ENCODE peak calls at places on chromosomes 3 and 15, in ten cellular contexts. Y is HCEC 1CT; A is ACHN; G is right cardiac atrium; H is anterior cingulate cortex; U is activated CD4-positive, CD25-positive, alpha-beta regulatory T cell treated with anti-CD3 and anti-CD28 coated beads, Interleukin-2, amount 50 U/mL, for 72 hours; K is A172; P is stimulated activated CD8-positive, alpha-beta memory T cell treated with anti-CD3 and anti-CD28 coated beads, Interleukin-7, amount 100 ng/mL, for 24 hours; B is activated T-helper 1 cell treated with Interleukin-2 at 50 U/mL for 16 hours; R is brain microvascular endothelial cell. O is an unnamed sample.

GRCh38 chr3:189744235-189744634 is 113.0 kb downstream of the TP63 start:
- DNase-seq in P (no peak), U (no peak), R (no peak), A (no peak), H (no peak), Y (no peak), G (peak), K (no peak), B (no peak), O (no peak)

GRCh38 chr3:130699765-130700164 is 46.9 kb downstream of the PIK3R4 start:
- DNase-seq in B (no peak), Y (no peak), R (peak), U (no peak), H (no peak), P (no peak), A (peak), G (no peak), K (peak), O (peak)

GRCh38 chr15:77419836-77420609 is at the start of gene PEAK1:
- DNase-seq in G (peak), B (peak), R (peak), H (peak), A (peak), P (peak), Y (peak), K (peak), U (peak), O (peak)

GRCh38 chr3:36373084-36373483 is 7.2 kb upstream of the STAC start:
- DNase-seq in U (no peak), K (peak), Y (no peak), A (peak), G (no peak), P (no peak), B (no peak), R (peak), H (no peak), O (peak)

GRCh38 chr3:87082806-87083440 is 92.0 kb upstream of the VGLL3 start:
- DNase-seq in Y (peak), G (no peak), R (peak), A (peak), U (no peak), P (no peak), K (peak), B (no peak), H (no peak), O (peak)

GRCh38 chr3:128922804-128923459 is 43.5 kb downstream of the ACAD9 start:
- DNase-seq in H (no peak), P (peak), U (peak), G (no peak), R (no peak), A (no peak), K (no peak), B (peak), Y (no peak), O (no peak)

GRCh38 chr3:134232146-134232545 is 18.5 kb downstream of the RYK start:
- DNase-seq in P (no peak), A (no peak), G (no peak), R (no peak), Y (peak), K (peak), U (no peak), H (no peak), B (no peak), O (peak)

GRCh38 chr3:70861234-70861633 is 548.8 kb upstream of the MDFIC2 start:
- DNase-seq in B (no peak), G (no peak), K (no peak), H (no peak), A (no peak), R (peak), Y (no peak), P (no peak), U (no peak), O (no peak)

GRCh38 chr15:38038659-38039442 is 104.4 kb downstream of the TMCO5A start:
- DNase-seq in P (no peak), R (peak), Y (peak), H (no peak), U (no peak), G (no peak), B (no peak), A (no peak), K (peak), O (peak)

GRCh38 chr3:72722930-72723726 is 125.1 kb downstream of the SHQ1 start:
- DNase-seq in K (peak), P (no peak), R (peak), U (no peak), H (no peak), Y (peak), G (no peak), A (no peak), B (no peak), O (peak)

GRCh38 chr3:148147896-148148295 is 549.8 kb upstream of the AGTR1 start:
- DNase-seq in U (no peak), G (no peak), A (no peak), Y (no peak), H (no peak), K (no peak), P (no peak), R (peak), B (no peak), O (peak)

GRCh38 chr15:44798815-44799214 is 62.5 kb downstream of the TRIM69 start:
- DNase-seq in P (no peak), B (no peak), A (no peak), H (no peak), Y (no peak), G (no peak), R (peak), U (no peak), K (peak), O (no peak)

O was measured in fibroblast of lung.